ENCODE peak calls at places on chromosome 4, in eight cellular contexts. One of them, this sample, is unnamed. For H3K9me3 and H3K4me1, the result is how much of the 10 kb centered on the place peaks cover.

GRCh38 chr4:176377705-176378302 is 58.0 kb downstream of the SPCS3 start:
- DNase-seq in prostate gland: no peak
- DNase-seq in heart left ventricle: no peak
- DNase-seq in right atrium auricular region: no peak
- DNase-seq in GM12878: no peak
- DNase-seq in stomach: no peak
- DNase-seq in colonic mucosa: no peak
- DNase-seq in fibroblast of lung: peak
- DNase-seq in this sample: no peak

GRCh38 chr4:1851160-1851559 is 4.8 kb downstream of the LETM1 start:
- DNase-seq in prostate gland: no peak
- DNase-seq in heart left ventricle: no peak
- DNase-seq in right atrium auricular region: no peak
- DNase-seq in GM12878: no peak
- DNase-seq in stomach: no peak
- DNase-seq in colonic mucosa: no peak
- DNase-seq in fibroblast of lung: no peak
- DNase-seq in this sample: no peak

GRCh38 chr4:155954118-155954503 is 445 bp upstream of the CTSO start:
- DNase-seq in prostate gland: no peak
- DNase-seq in heart left ventricle: no peak
- DNase-seq in right atrium auricular region: no peak
- DNase-seq in GM12878: no peak
- DNase-seq in stomach: no peak
- DNase-seq in colonic mucosa: peak
- DNase-seq in fibroblast of lung: no peak
- DNase-seq in this sample: no peak

GRCh38 chr4:111630705-111631104 is 514.5 kb upstream of the FAM241A start:
- DNase-seq in prostate gland: no peak
- DNase-seq in heart left ventricle: no peak
- DNase-seq in right atrium auricular region: no peak
- DNase-seq in GM12878: no peak
- DNase-seq in stomach: no peak
- DNase-seq in colonic mucosa: no peak
- DNase-seq in fibroblast of lung: peak
- DNase-seq in this sample: no peak

GRCh38 chr4:100981447-100982204 is 365.7 kb downstream of the PPP3CA start:
- DNase-seq in prostate gland: no peak
- DNase-seq in heart left ventricle: no peak
- DNase-seq in right atrium auricular region: no peak
- DNase-seq in GM12878: no peak
- DNase-seq in stomach: no peak
- DNase-seq in colonic mucosa: no peak
- DNase-seq in fibroblast of lung: peak
- DNase-seq in this sample: no peak

GRCh38 chr4:44319129-44319528 is 129.5 kb downstream of the KCTD8 start:
- DNase-seq in prostate gland: no peak
- DNase-seq in heart left ventricle: no peak
- DNase-seq in right atrium auricular region: no peak
- DNase-seq in GM12878: no peak
- DNase-seq in stomach: no peak
- DNase-seq in colonic mucosa: no peak
- DNase-seq in fibroblast of lung: no peak
- DNase-seq in this sample: no peak

GRCh38 chr4:101210331-101210730 is 137.0 kb downstream of the PPP3CA start:
- DNase-seq in prostate gland: no peak
- DNase-seq in heart left ventricle: no peak
- DNase-seq in right atrium auricular region: no peak
- DNase-seq in GM12878: no peak
- DNase-seq in stomach: no peak
- DNase-seq in colonic mucosa: no peak
- DNase-seq in fibroblast of lung: no peak
- DNase-seq in this sample: no peak

GRCh38 chr4:6331018-6331417 is 61.4 kb downstream of the WFS1 start:
- DNase-seq in prostate gland: no peak
- DNase-seq in heart left ventricle: no peak
- DNase-seq in right atrium auricular region: no peak
- DNase-seq in GM12878: no peak
- DNase-seq in stomach: no peak
- DNase-seq in colonic mucosa: no peak
- DNase-seq in fibroblast of lung: no peak
- DNase-seq in this sample: peak

GRCh38 chr4:8238061-8238511 is 31.5 kb upstream of the HTRA3 start:
- DNase-seq in prostate gland: no peak
- DNase-seq in heart left ventricle: no peak
- DNase-seq in right atrium auricular region: no peak
- DNase-seq in GM12878: no peak
- DNase-seq in stomach: peak
- DNase-seq in colonic mucosa: peak
- DNase-seq in fibroblast of lung: no peak
- DNase-seq in this sample: peak

DNA sequence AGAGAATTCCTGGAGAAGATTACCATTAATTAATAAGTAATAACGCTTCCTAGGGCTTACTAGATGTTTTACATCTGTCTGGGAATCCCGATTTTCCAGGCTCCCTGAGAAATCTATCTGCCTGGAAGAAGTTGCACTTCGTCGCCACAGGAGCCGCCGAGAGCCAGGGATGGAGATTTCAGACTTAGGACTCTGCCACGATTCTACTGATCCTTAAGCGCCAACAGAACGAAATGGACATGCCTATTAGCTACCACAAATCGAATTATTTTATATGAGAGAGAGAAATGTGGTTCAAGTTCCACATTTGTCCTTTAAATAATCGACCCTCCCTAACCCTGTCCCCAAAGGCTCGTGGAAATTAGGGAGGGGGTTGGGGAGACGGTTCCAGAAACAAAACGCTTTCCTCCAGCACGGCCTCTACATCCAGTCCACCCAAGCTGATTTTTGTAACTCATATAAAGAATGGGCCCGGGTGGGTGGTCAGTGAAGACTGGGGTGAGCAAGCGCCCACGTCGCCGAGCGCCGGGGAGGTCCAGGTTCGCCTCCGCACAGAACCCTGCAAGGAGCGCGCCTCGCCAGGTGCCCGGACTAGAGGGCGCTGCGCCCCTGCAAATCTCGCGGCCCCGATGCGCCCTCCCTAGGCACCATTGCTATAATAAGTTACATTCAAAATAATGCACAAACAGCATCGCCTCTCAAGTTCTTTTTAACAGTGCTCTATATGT is 1.9 kb upstream of the FAT1 start:
- DNase-seq in prostate gland: peak
- DNase-seq in heart left ventricle: peak
- DNase-seq in right atrium auricular region: peak
- DNase-seq in GM12878: no peak
- DNase-seq in stomach: peak
- DNase-seq in colonic mucosa: peak
- DNase-seq in fibroblast of lung: peak
- DNase-seq in this sample: peak
- TF ChIP-seq CTCF in prostate gland: peak
- TF ChIP-seq CTCF in heart left ventricle: peak
- TF ChIP-seq CTCF in right atrium auricular region: peak
- TF ChIP-seq CTCF in GM12878: no peak
- TF ChIP-seq CTCF in stomach: no peak
- TF ChIP-seq CTCF in colonic mucosa: peak
- TF ChIP-seq CTCF in fibroblast of lung: peak
- TF ChIP-seq CTCF in this sample: peak

GRCh38 chr4:19772581-19772980 is 479.1 kb upstream of the SLIT2 start:
- DNase-seq in prostate gland: no peak
- DNase-seq in heart left ventricle: no peak
- DNase-seq in right atrium auricular region: no peak
- DNase-seq in GM12878: no peak
- DNase-seq in stomach: no peak
- DNase-seq in colonic mucosa: no peak
- DNase-seq in fibroblast of lung: no peak
- DNase-seq in this sample: no peak
- H3K9me3 ChIP-seq in prostate gland: under half
- H3K9me3 ChIP-seq in heart left ventricle: under half
- H3K9me3 ChIP-seq in right atrium auricular region: under half
- H3K9me3 ChIP-seq in GM12878: under half
- H3K9me3 ChIP-seq in stomach: under half
- H3K9me3 ChIP-seq in colonic mucosa: under half
- H3K9me3 ChIP-seq in fibroblast of lung: under half
- H3K9me3 ChIP-seq in this sample: under half

GRCh38 chr4:53713767-53714166 is 122.5 kb upstream of the LNX1 start:
- DNase-seq in prostate gland: no peak
- DNase-seq in heart left ventricle: no peak
- DNase-seq in right atrium auricular region: no peak
- DNase-seq in GM12878: no peak
- DNase-seq in stomach: no peak
- DNase-seq in colonic mucosa: no peak
- DNase-seq in fibroblast of lung: no peak
- DNase-seq in this sample: no peak

GRCh38 chr4:53716471-53717063 is 125.3 kb upstream of the LNX1 start:
- DNase-seq in prostate gland: no peak
- DNase-seq in heart left ventricle: no peak
- DNase-seq in right atrium auricular region: no peak
- DNase-seq in GM12878: no peak
- DNase-seq in stomach: no peak
- DNase-seq in colonic mucosa: no peak
- DNase-seq in fibroblast of lung: no peak
- DNase-seq in this sample: no peak

GRCh38 chr4:53714377-53715140 is 123.3 kb upstream of the LNX1 start:
- DNase-seq in prostate gland: peak
- DNase-seq in heart left ventricle: no peak
- DNase-seq in right atrium auricular region: no peak
- DNase-seq in GM12878: no peak
- DNase-seq in stomach: no peak
- DNase-seq in colonic mucosa: no peak
- DNase-seq in fibroblast of lung: peak
- DNase-seq in this sample: no peak

GRCh38 chr4:53717064-53717549 is 125.8 kb upstream of the LNX1 start:
- DNase-seq in prostate gland: no peak
- DNase-seq in heart left ventricle: no peak
- DNase-seq in right atrium auricular region: no peak
- DNase-seq in GM12878: no peak
- DNase-seq in stomach: no peak
- DNase-seq in colonic mucosa: no peak
- DNase-seq in fibroblast of lung: peak
- DNase-seq in this sample: no peak

GRCh38 chr4:53716011-53716410 is 124.7 kb upstream of the LNX1 start:
- DNase-seq in prostate gland: no peak
- DNase-seq in heart left ventricle: no peak
- DNase-seq in right atrium auricular region: no peak
- DNase-seq in GM12878: no peak
- DNase-seq in stomach: no peak
- DNase-seq in colonic mucosa: no peak
- DNase-seq in fibroblast of lung: peak
- DNase-seq in this sample: no peak
- H3K4me1 ChIP-seq in prostate gland: under half
- H3K4me1 ChIP-seq in heart left ventricle: under half
- H3K4me1 ChIP-seq in right atrium auricular region: under half
- H3K4me1 ChIP-seq in GM12878: under half
- H3K4me1 ChIP-seq in stomach: under half
- H3K4me1 ChIP-seq in colonic mucosa: under half
- H3K4me1 ChIP-seq in fibroblast of lung: under half
- H3K4me1 ChIP-seq in this sample: under half

DNA sequence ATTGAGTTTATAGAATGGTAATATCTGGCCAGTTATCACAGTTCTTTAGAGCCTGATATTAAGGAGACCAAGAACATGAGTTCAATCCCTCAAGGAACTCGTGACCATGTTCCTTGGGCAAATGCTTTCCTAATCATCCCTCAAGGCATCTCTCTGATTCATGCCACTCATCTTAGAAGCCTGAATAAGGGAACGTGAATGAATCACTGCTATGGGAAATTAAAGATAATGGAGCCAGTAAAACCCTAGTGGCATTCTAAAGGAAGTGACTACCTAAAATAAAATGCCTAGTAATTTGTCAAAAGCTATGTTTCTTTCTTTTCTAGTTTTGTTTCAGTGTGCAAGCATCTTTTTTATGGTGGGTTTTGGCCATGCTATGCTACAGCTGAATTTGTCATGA is 1161.3 kb downstream of the C4orf33 start:
- DNase-seq in prostate gland: no peak
- DNase-seq in heart left ventricle: no peak
- DNase-seq in right atrium auricular region: no peak
- DNase-seq in GM12878: no peak
- DNase-seq in stomach: no peak
- DNase-seq in colonic mucosa: no peak
- DNase-seq in fibroblast of lung: peak
- DNase-seq in this sample: no peak
- TF ChIP-seq CTCF in prostate gland: no peak
- TF ChIP-seq CTCF in heart left ventricle: no peak
- TF ChIP-seq CTCF in right atrium auricular region: no peak
- TF ChIP-seq CTCF in GM12878: no peak
- TF ChIP-seq CTCF in stomach: no peak
- TF ChIP-seq CTCF in colonic mucosa: no peak
- TF ChIP-seq CTCF in fibroblast of lung: no peak
- TF ChIP-seq CTCF in this sample: no peak

This sample was measured in mucosa of descending colon.